ENCODE peak calls at places on chromosomes 16 and 17, in eight cellular contexts. B is ureter, N is ELR, R is HFFc6, E is GM20000, Q is amniotic stem cell, J is head of caudate nucleus, I is mucosa of gallbladder. K is an unnamed sample.

GRCh38 chr17:43759836-43760235 is 1.2 kb upstream of the SOST start:
- DNase-seq in B (no peak), N (no peak), R (no peak), E (no peak), Q (no peak), J (no peak), I (no peak), K (no peak)

GRCh38 chr16:78669994-78670393 is 570.5 kb downstream of the WWOX start:
- DNase-seq in B (no peak), N (no peak), R (no peak), E (no peak), Q (no peak), J (no peak), I (peak; percentile 30), K (no peak)

GRCh38 chr17:5164465-5164864 is 27.2 kb downstream of the ZNF594 start:
- DNase-seq in B (no peak), N (no peak), R (no peak), E (no peak), Q (no peak), J (no peak), I (no peak), K (no peak)

GRCh38 chr16:58032710-58033293 is 7.2 kb downstream of the MMP15 start:
- DNase-seq in B (no peak), N (no peak), R (no peak), E (no peak), Q (no peak), J (peak; percentile 64), I (peak; percentile 83), K (peak; percentile 82)

GRCh38 chr17:75459590-75460267 is 3.3 kb downstream of the TMEM94 start:
- DNase-seq in B (no peak), N (no peak), R (no peak), E (peak; percentile 56), Q (no peak), J (no peak), I (no peak), K (no peak)

GRCh38 chr16:68339214-68339613 is 28.4 kb downstream of the PRMT7 start:
- DNase-seq in B (no peak), N (no peak), R (no peak), E (no peak), Q (no peak), J (no peak), I (no peak), K (no peak)

GRCh38 chr17:9648521-9649110 is 3.3 kb downstream of the USP43 start:
- DNase-seq in B (no peak), N (no peak), R (no peak), E (no peak), Q (no peak), J (no peak), I (no peak), K (no peak)

GRCh38 chr17:81053043-81053970 is 18.4 kb downstream of the BAIAP2 start:
- DNase-seq in B (no peak), N (no peak), R (no peak), E (no peak), Q (no peak), J (no peak), I (no peak), K (no peak)

GRCh38 chr17:50173335-50173941 is 7.6 kb downstream of the SGCA start:
- DNase-seq in B (no peak), N (peak; percentile 98), R (peak; percentile 86), E (no peak), Q (no peak), J (no peak), I (peak; percentile 35), K (no peak)

GRCh38 chr16:2517954-2518605 is 2.1 kb upstream of the AMDHD2 start:
- DNase-seq in B (no peak), N (no peak), R (no peak), E (no peak), Q (no peak), J (no peak), I (no peak), K (no peak)

GRCh38 chr16:56102159-56102798 is 89.0 kb upstream of the GNAO1 start:
- DNase-seq in B (peak; percentile 73), N (peak; percentile 3), R (no peak), E (no peak), Q (no peak), J (peak; percentile 61), I (peak; percentile 12), K (no peak)

GRCh38 chr17:57876866-57877237 is 27.0 kb upstream of the MRPS23 start:
- DNase-seq in B (no peak), N (peak; percentile 36), R (no peak), E (no peak), Q (no peak), J (no peak), I (no peak), K (no peak)

GRCh38 chr16:17173134-17173729 is 297.5 kb downstream of the XYLT1 start:
- DNase-seq in B (no peak), N (peak; percentile 19), R (peak; percentile 31), E (no peak), Q (no peak), J (peak; percentile 30), I (peak; percentile 42), K (peak; percentile 85)

GRCh38 chr16:86559802-86560305 is 4.8 kb upstream of the MTHFSD start:
- DNase-seq in B (no peak), N (no peak), R (no peak), E (no peak), Q (no peak), J (no peak), I (no peak), K (no peak)

GRCh38 chr17:54900457-54901229 is at the start of gene TOM1L1:
- DNase-seq in B (peak; percentile 70), N (peak; percentile 87), R (peak; percentile 58), E (peak; percentile 43), Q (peak; percentile 52), J (peak; percentile 60), I (peak; percentile 78), K (peak; percentile 59)

GRCh38 chr16:8194795-8195194 is 395.5 kb downstream of the TMEM114 start:
- DNase-seq in B (no peak), N (no peak), R (no peak), E (no peak), Q (no peak), J (no peak), I (no peak), K (peak; percentile 67)

GRCh38 chr16:89829630-89830437 is 1.6 kb downstream of the SPIRE2 start:
- DNase-seq in B (no peak), N (no peak), R (no peak), E (no peak), Q (no peak), J (no peak), I (no peak), K (no peak)

GRCh38 chr16:80606221-80606766 is 65.5 kb downstream of the DYNLRB2 start:
- DNase-seq in B (peak; percentile 22), N (no peak), R (no peak), E (no peak), Q (no peak), J (no peak), I (no peak), K (no peak)

GRCh38 chr17:8532021-8532420 is 96.3 kb downstream of the NDEL1 start:
- DNase-seq in B (no peak), N (no peak), R (peak; percentile 6), E (no peak), Q (no peak), J (no peak), I (peak; percentile 40), K (no peak)

GRCh38 chr17:49913226-49914095 is 55.5 kb upstream of the DLX4 start:
- DNase-seq in B (no peak), N (peak; percentile 88), R (peak; percentile 41), E (no peak), Q (no peak), J (no peak), I (no peak), K (no peak)

GRCh38 chr17:77772461-77772897 is 186.0 kb upstream of the TNRC6C start:
- DNase-seq in B (peak; percentile 64), N (peak; percentile 24), R (no peak), E (peak; percentile 87), Q (no peak), J (peak; percentile 41), I (peak; percentile 30), K (no peak)

GRCh38 chr17:30576326-30576861 is 99.2 kb downstream of the GOSR1 start:
- DNase-seq in B (peak; percentile 4), N (no peak), R (no peak), E (no peak), Q (no peak), J (no peak), I (no peak), K (no peak)

GRCh38 chr16:48950184-48950583 is 331.5 kb downstream of the CBLN1 start:
- DNase-seq in B (no peak), N (peak; percentile 13), R (no peak), E (no peak), Q (no peak), J (no peak), I (no peak), K (no peak)

GRCh38 chr16:29009838-29010166 is 24.9 kb downstream of the LAT start:
- DNase-seq in B (no peak), N (no peak), R (no peak), E (no peak), Q (no peak), J (no peak), I (no peak), K (no peak)

GRCh38 chr17:43406676-43407645 is 8.2 kb downstream of the ARL4D start:
- DNase-seq in B (no peak), N (peak; percentile 55), R (peak; percentile 69), E (no peak), Q (no peak), J (no peak), I (no peak), K (peak; percentile 74)

GRCh38 chr17:57988301-57989010 is 402 bp upstream of the VEZF1 start:
- DNase-seq in B (peak; percentile 73), N (peak; percentile 85), R (peak; percentile 50), E (peak; percentile 90), Q (no peak), J (peak; percentile 78), I (peak; percentile 58), K (peak; percentile 68)

GRCh38 chr16:75591001-75591852 is 25.0 kb downstream of the GABARAPL2 start:
- DNase-seq in B (no peak), N (no peak), R (peak; percentile 56), E (no peak), Q (no peak), J (peak; percentile 49), I (peak; percentile 28), K (no peak)

GRCh38 chr16:46972429-46972970 is 974 bp downstream of the DNAJA2 start:
- DNase-seq in B (no peak), N (peak; percentile 57), R (peak; percentile 15), E (peak; percentile 45), Q (no peak), J (no peak), I (no peak), K (no peak)

GRCh38 chr17:79053251-79053925 is 21.2 kb upstream of the ENGASE start:
- DNase-seq in B (no peak), N (peak; percentile 56), R (peak; percentile 56), E (no peak), Q (no peak), J (no peak), I (no peak), K (no peak)

GRCh38 chr17:80782536-80783427 is 208.9 kb upstream of the CHMP6 start:
- DNase-seq in B (no peak), N (peak; percentile 59), R (no peak), E (no peak), Q (no peak), J (no peak), I (no peak), K (no peak)

GRCh38 chr17:68319420-68320162 is 28.3 kb downstream of the ARSG start:
- DNase-seq in B (no peak), N (no peak), R (no peak), E (no peak), Q (no peak), J (no peak), I (no peak), K (no peak)

GRCh38 chr17:233473-233941 is 52.1 kb upstream of the DOC2B start:
- DNase-seq in B (peak; percentile 42), N (no peak), R (no peak), E (peak; percentile 51), Q (no peak), J (peak; percentile 14), I (no peak), K (peak; percentile 9)

GRCh38 chr17:28173801-28174200 is 131.3 kb downstream of the NLK start:
- DNase-seq in B (no peak), N (no peak), R (no peak), E (no peak), Q (no peak), J (no peak), I (no peak), K (no peak)

GRCh38 chr17:60173304-60173807 is 23.6 kb downstream of the CA4 start:
- DNase-seq in B (no peak), N (peak; percentile 35), R (peak; percentile 74), E (no peak), Q (no peak), J (no peak), I (no peak), K (no peak)

K was measured in posterior cingulate gyrus.